ENCODE peak calls at places on chromosome 12, in ten cellular contexts. U, Q, I, A, B, Y, P, G, K and T are unnamed samples.
A peak's percentile ranks its signal among the peaks of the same experiment; 100 is the strongest.

GRCh38 chr12:43306066-43306465 is 245.9 kb downstream of the ADAMTS20 start:
- DNase-seq in K (no peak), Q (no peak), I (no peak), B (peak; percentile 42), Y (peak; percentile 85), G (peak; percentile 99), A (no peak), P (peak; percentile 90), U (no peak), T (peak; percentile 31)

GRCh38 chr12:7128681-7129593 is at the start of gene RBP5:
- DNase-seq in B (no peak), K (no peak), P (no peak), A (no peak), Y (no peak), U (no peak), I (no peak), G (no peak), Q (no peak), T (no peak)

GRCh38 chr12:1918081-1918874 is at the start of gene CACNA2D4:
- DNase-seq in P (no peak), U (no peak), Q (no peak), I (no peak), Y (no peak), B (no peak), A (no peak), G (peak; percentile 11), K (no peak), T (peak; percentile 20)

GRCh38 chr12:131266591-131267467 is 313.1 kb downstream of the ADGRD1 start:
- DNase-seq in Y (no peak), G (no peak), A (no peak), U (no peak), I (no peak), P (no peak), B (no peak), Q (no peak), K (no peak), T (no peak)

GRCh38 chr12:116969615-116970575 is 59.1 kb downstream of the FBXW8 start:
- DNase-seq in U (no peak), B (no peak), Y (no peak), A (no peak), Q (no peak), K (no peak), I (no peak), G (no peak), P (peak; percentile 19), T (no peak)

GRCh38 chr12:6158263-6158662 is 33.8 kb upstream of the VWF start:
- DNase-seq in I (no peak), A (no peak), K (no peak), G (no peak), B (peak; percentile 71), P (no peak), U (no peak), Y (no peak), Q (no peak), T (peak; percentile 28)

GRCh38 chr12:67826946-67827719 is 162.1 kb upstream of the IFNG-AS1 start:
- DNase-seq in K (no peak), P (no peak), B (no peak), A (no peak), G (peak; percentile 59), Y (peak; percentile 16), I (no peak), Q (no peak), U (no peak), T (peak; percentile 16)

GRCh38 chr12:73361156-73361866 is 1089.1 kb downstream of the TRHDE start:
- DNase-seq in B (no peak), U (no peak), Y (no peak), A (no peak), P (no peak), Q (no peak), K (no peak), G (no peak), I (no peak), T (no peak)

GRCh38 chr12:58364389-58365086 is 423.2 kb downstream of the ATP23 start:
- DNase-seq in K (peak; percentile 12), I (no peak), U (no peak), P (peak; percentile 99), B (no peak), Y (peak; percentile 96), G (peak; percentile 99), A (no peak), Q (no peak), T (peak; percentile 67)

GRCh38 chr12:89117448-89118034 is 234.8 kb downstream of the DUSP6 start:
- DNase-seq in G (peak; percentile 40), P (no peak), A (no peak), B (peak; percentile 68), I (no peak), Y (no peak), U (no peak), Q (no peak), K (peak; percentile 80), T (peak; percentile 5)

GRCh38 chr12:51524386-51524901 is 66.6 kb upstream of the SCN8A start:
- DNase-seq in I (no peak), P (no peak), U (no peak), Y (no peak), G (no peak), A (no peak), Q (no peak), B (no peak), K (no peak), T (no peak)

GRCh38 chr12:110688446-110689001 is 391 bp downstream of the HVCN1 start:
- DNase-seq in Y (no peak), A (no peak), G (no peak), P (no peak), Q (no peak), I (no peak), K (no peak), B (peak; percentile 21), U (no peak), T (no peak)

GRCh38 chr12:92961949-92962348 is 32.9 kb upstream of the EEA1 start:
- DNase-seq in K (no peak), A (no peak), Q (no peak), I (no peak), G (no peak), P (no peak), B (no peak), U (no peak), Y (no peak), T (no peak)

GRCh38 chr12:101924647-101925046 is 47.3 kb downstream of the DRAM1 start:
- DNase-seq in P (no peak), G (peak; percentile 48), Y (peak; percentile 13), Q (no peak), I (no peak), U (no peak), K (no peak), A (peak; percentile 13), B (no peak), T (no peak)

GRCh38 chr12:131309700-131310099 is 356.0 kb downstream of the ADGRD1 start:
- DNase-seq in K (no peak), B (no peak), P (no peak), A (no peak), U (no peak), G (no peak), Q (no peak), Y (no peak), I (no peak), T (no peak)

GRCh38 chr12:42979746-42980145 is 390.2 kb upstream of the PRICKLE1 start:
- DNase-seq in Q (no peak), Y (no peak), P (no peak), G (no peak), I (no peak), A (no peak), K (no peak), U (no peak), B (no peak), T (no peak)

GRCh38 chr12:100959481-100959880 is 164.9 kb downstream of the ANO4 start:
- DNase-seq in K (peak; percentile 28), P (peak; percentile 54), Y (peak; percentile 55), A (no peak), I (no peak), G (peak; percentile 85), Q (no peak), U (no peak), B (peak; percentile 72), T (peak; percentile 55)

GRCh38 chr12:79689477-79690155 is 1.1 kb downstream of the PAWR start:
- DNase-seq in G (peak; percentile 74), P (no peak), U (peak; percentile 11), Y (peak; percentile 69), I (no peak), K (no peak), B (peak; percentile 70), Q (peak; percentile 2), A (peak; percentile 21), T (peak; percentile 65)

GRCh38 chr12:9184276-9184675 is 23.9 kb downstream of the PZP start:
- DNase-seq in U (peak; percentile 37), A (no peak), K (no peak), B (no peak), G (no peak), I (no peak), Y (no peak), Q (no peak), P (no peak), T (no peak)